ENCODE peak calls at places on chromosomes 7 and 10, in four cellular contexts. M is natural killer cell; Q is hippocampal formation; B is stimulated activated CD4-positive, alpha-beta T cell treated with anti-CD3 and anti-CD28 coated beads, Interleukin-1b, Interleukin-23, amount 100 ng/mL, for 48 hours. Z is an unnamed sample.
A peak's percentile ranks its signal among the peaks of the same experiment; 100 is the strongest.

GRCh38 chr7:106952658-106953231 is 87.7 kb downstream of the PIK3CG start:
- DNase-seq in M (no peak), Q (peak; percentile 2), B (no peak), Z (no peak)

GRCh38 chr10:61975107-61975932 is 73.8 kb downstream of the ARID5B start:
- DNase-seq in M (no peak), Q (no peak), B (no peak), Z (no peak)

GRCh38 chr10:34124522-34125035 is 690.5 kb downstream of the PARD3 start:
- DNase-seq in M (no peak), Q (no peak), B (peak; percentile 3), Z (no peak)

GRCh38 chr7:87220734-87221215 is 1.2 kb upstream of the TMEM243 start:
- DNase-seq in M (no peak), Q (peak; percentile 19), B (no peak), Z (no peak)

GRCh38 chr7:192701-193536 is 548 bp downstream of the FAM20C start:
- DNase-seq in M (no peak), Q (no peak), B (no peak), Z (no peak)

GRCh38 chr10:42933454-42934340 is 143.2 kb upstream of the RET start:
- DNase-seq in M (no peak), Q (no peak), B (no peak), Z (no peak)

GRCh38 chr7:130374507-130374906 is 5.8 kb upstream of the CPA1 start:
- DNase-seq in M (no peak), Q (no peak), B (no peak), Z (no peak)

GRCh38 chr10:61280303-61280702 is 172.9 kb downstream of the TMEM26 start:
- DNase-seq in M (no peak), Q (no peak), B (no peak), Z (no peak)

GRCh38 chr10:20443094-20443493 is 454.0 kb downstream of the NEBL start:
- DNase-seq in M (no peak), Q (no peak), B (no peak), Z (no peak)

GRCh38 chr7:44284881-44285541 is 40.4 kb downstream of the CAMK2B start:
- DNase-seq in M (no peak), Q (no peak), B (no peak), Z (peak; percentile 77)

GRCh38 chr10:117284726-117285494 is 44.0 kb downstream of the SLC18A2 start:
- DNase-seq in M (no peak), Q (no peak), B (no peak), Z (no peak)

GRCh38 chr10:75386128-75386527 is 15.4 kb downstream of the ZNF503 start:
- DNase-seq in M (no peak), Q (no peak), B (no peak), Z (no peak)

GRCh38 chr10:77248104-77248503 is 389.5 kb downstream of the KCNMA1 start:
- DNase-seq in M (no peak), Q (no peak), B (no peak), Z (no peak)

GRCh38 chr7:130435455-130435854 is 5.4 kb downstream of the CEP41 start:
- DNase-seq in M (no peak), Q (no peak), B (no peak), Z (no peak)

GRCh38 chr10:1754506-1755177 is 17.3 kb upstream of the ADARB2 start:
- DNase-seq in M (no peak), Q (peak; percentile 79), B (no peak), Z (no peak)

GRCh38 chr7:73483171-73483570 is 38.9 kb downstream of the BAZ1B start:
- DNase-seq in M (no peak), Q (no peak), B (no peak), Z (no peak)

GRCh38 chr7:104943502-104944343 is 70.3 kb upstream of the KMT2E start:
- DNase-seq in M (peak; percentile 54), Q (no peak), B (peak; percentile 86), Z (no peak)

GRCh38 chr7:5590596-5591546 is 167.2 kb upstream of the TNRC18 start:
- DNase-seq in M (no peak), Q (no peak), B (no peak), Z (no peak)

GRCh38 chr10:33484787-33485186 is 150.3 kb upstream of the NRP1 start:
- DNase-seq in M (no peak), Q (no peak), B (no peak), Z (no peak)

GRCh38 chr10:79445217-79445707 is at the start of gene ZCCHC24:
- DNase-seq in M (no peak), Q (no peak), B (peak; percentile 30), Z (no peak)

GRCh38 chr10:82847242-82847641 is 972.2 kb downstream of the NRG3 start:
- DNase-seq in M (no peak), Q (no peak), B (no peak), Z (no peak)

GRCh38 chr10:113681533-113682470 is 2.1 kb downstream of the CASP7 start:
- DNase-seq in M (no peak), Q (no peak), B (peak; percentile 39), Z (no peak)

GRCh38 chr7:158987691-158988090 is 131.3 kb downstream of the DYNC2I1 start:
- DNase-seq in M (no peak), Q (no peak), B (no peak), Z (no peak)

GRCh38 chr7:69439636-69440325 is 158.5 kb upstream of the AUTS2 start:
- DNase-seq in M (no peak), Q (no peak), B (no peak), Z (no peak)

GRCh38 chr7:2019693-2020511 is 212.8 kb downstream of the MAD1L1 start:
- DNase-seq in M (peak; percentile 66), Q (no peak), B (peak; percentile 47), Z (no peak)

GRCh38 chr7:132207211-132207610 is 369.1 kb downstream of the PLXNA4 start:
- DNase-seq in M (no peak), Q (no peak), B (no peak), Z (no peak)

GRCh38 chr10:26881600-26882331 is 21.0 kb upstream of the ABI1 start:
- DNase-seq in M (no peak), Q (no peak), B (no peak), Z (no peak)

GRCh38 chr7:25430200-25430953 is 202.1 kb upstream of the NPVF start:
- DNase-seq in M (no peak), Q (no peak), B (no peak), Z (no peak)

GRCh38 chr10:88986549-88987242 is 3.9 kb upstream of the FAS start:
- DNase-seq in M (no peak), Q (no peak), B (no peak), Z (no peak)

GRCh38 chr10:11478807-11479206 is 132.6 kb downstream of the USP6NL start:
- DNase-seq in M (no peak), Q (no peak), B (no peak), Z (no peak)

GRCh38 chr10:6202684-6203330 is at the start of gene PFKFB3:
- DNase-seq in M (peak; percentile 84), Q (peak; percentile 94), B (peak; percentile 95), Z (peak; percentile 99)

GRCh38 chr10:98963608-98964007 is 272.0 kb downstream of the HPSE2 start:
- DNase-seq in M (no peak), Q (no peak), B (no peak), Z (no peak)

GRCh38 chr7:115410972-115411686 is 489.2 kb downstream of the MDFIC start:
- DNase-seq in M (no peak), Q (no peak), B (no peak), Z (no peak)

GRCh38 chr7:4189151-4189570 is 492.9 kb upstream of the FOXK1 start:
- DNase-seq in M (no peak), Q (peak; percentile 53), B (no peak), Z (no peak)

GRCh38 chr7:26307226-26307625 is 15.6 kb downstream of the SNX10 start:
- DNase-seq in M (no peak), Q (no peak), B (no peak), Z (no peak)

GRCh38 chr7:139598642-139599041 is 75.2 kb downstream of the CLEC2L start:
- DNase-seq in M (no peak), Q (no peak), B (no peak), Z (no peak)

GRCh38 chr7:108156897-108157605 is 26.9 kb upstream of the LAMB4 start:
- DNase-seq in M (no peak), Q (no peak), B (no peak), Z (no peak)